ENCODE peak calls at places on chromosome 12, in ten cellular contexts. One of them, this sample, is unnamed.

GRCh38 chr12:25155031-25155576 is 39.9 kb downstream of the DNAI7 start:
- DNase-seq in esophagus squamous epithelium: no peak
- DNase-seq in lower leg skin: no peak
- DNase-seq in Peyer's patch: no peak
- DNase-seq in gastrocnemius medialis: no peak
- DNase-seq in tibial nerve: no peak
- DNase-seq in A549: peak; percentile 36
- DNase-seq in K562: peak; percentile 8
- DNase-seq in right lobe of liver: no peak
- DNase-seq in body of pancreas: no peak
- DNase-seq in this sample: no peak

GRCh38 chr12:7155471-7156034 is 25.4 kb downstream of the CLSTN3 start:
- DNase-seq in gastrocnemius medialis: no peak
- DNase-seq in body of pancreas: no peak
- DNase-seq in tibial nerve: no peak
- DNase-seq in A549: no peak
- DNase-seq in lower leg skin: no peak
- DNase-seq in right lobe of liver: peak; percentile 67
- DNase-seq in esophagus squamous epithelium: no peak
- DNase-seq in K562: no peak
- DNase-seq in Peyer's patch: no peak
- DNase-seq in this sample: peak; percentile 60

GRCh38 chr12:133204264-133204603 is 22.9 kb downstream of the ZNF268 start:
- DNase-seq in K562: no peak
- DNase-seq in Peyer's patch: no peak
- DNase-seq in body of pancreas: no peak
- DNase-seq in tibial nerve: no peak
- DNase-seq in gastrocnemius medialis: no peak
- DNase-seq in lower leg skin: no peak
- DNase-seq in A549: no peak
- DNase-seq in esophagus squamous epithelium: no peak
- DNase-seq in right lobe of liver: no peak
- DNase-seq in this sample: no peak

GRCh38 chr12:66674495-66675122 is 4.3 kb downstream of the GRIP1 start:
- DNase-seq in body of pancreas: no peak
- DNase-seq in esophagus squamous epithelium: no peak
- DNase-seq in gastrocnemius medialis: no peak
- DNase-seq in right lobe of liver: no peak
- DNase-seq in tibial nerve: no peak
- DNase-seq in Peyer's patch: no peak
- DNase-seq in lower leg skin: no peak
- DNase-seq in A549: no peak
- DNase-seq in K562: no peak
- DNase-seq in this sample: no peak

GRCh38 chr12:65779091-65779642 is 45.1 kb upstream of the HMGA2 start:
- DNase-seq in tibial nerve: no peak
- DNase-seq in Peyer's patch: no peak
- DNase-seq in A549: no peak
- DNase-seq in body of pancreas: no peak
- DNase-seq in K562: no peak
- DNase-seq in gastrocnemius medialis: no peak
- DNase-seq in lower leg skin: no peak
- DNase-seq in esophagus squamous epithelium: no peak
- DNase-seq in right lobe of liver: no peak
- DNase-seq in this sample: no peak

GRCh38 chr12:130014485-130014807 is 110.6 kb upstream of the TMEM132D start:
- DNase-seq in K562: no peak
- DNase-seq in Peyer's patch: no peak
- DNase-seq in tibial nerve: no peak
- DNase-seq in A549: no peak
- DNase-seq in right lobe of liver: no peak
- DNase-seq in lower leg skin: no peak
- DNase-seq in body of pancreas: no peak
- DNase-seq in esophagus squamous epithelium: no peak
- DNase-seq in gastrocnemius medialis: no peak
- DNase-seq in this sample: no peak

GRCh38 chr12:33432992-33433391 is 6.6 kb downstream of the SYT10 start:
- DNase-seq in K562: no peak
- DNase-seq in right lobe of liver: no peak
- DNase-seq in A549: no peak
- DNase-seq in gastrocnemius medialis: no peak
- DNase-seq in tibial nerve: no peak
- DNase-seq in lower leg skin: no peak
- DNase-seq in body of pancreas: no peak
- DNase-seq in esophagus squamous epithelium: no peak
- DNase-seq in Peyer's patch: no peak
- DNase-seq in this sample: no peak

GRCh38 chr12:22821985-22822384 is 197.0 kb downstream of the ETNK1 start:
- DNase-seq in tibial nerve: no peak
- DNase-seq in Peyer's patch: no peak
- DNase-seq in esophagus squamous epithelium: no peak
- DNase-seq in body of pancreas: no peak
- DNase-seq in right lobe of liver: no peak
- DNase-seq in A549: no peak
- DNase-seq in lower leg skin: no peak
- DNase-seq in K562: no peak
- DNase-seq in gastrocnemius medialis: no peak
- DNase-seq in this sample: no peak

GRCh38 chr12:47935196-47935595 is 28.2 kb upstream of the TMEM106C start:
- DNase-seq in body of pancreas: peak; percentile 20
- DNase-seq in esophagus squamous epithelium: no peak
- DNase-seq in right lobe of liver: no peak
- DNase-seq in A549: no peak
- DNase-seq in K562: no peak
- DNase-seq in lower leg skin: peak; percentile 87
- DNase-seq in gastrocnemius medialis: no peak
- DNase-seq in Peyer's patch: no peak
- DNase-seq in tibial nerve: peak; percentile 37
- DNase-seq in this sample: peak; percentile 75

GRCh38 chr12:114662512-114663177 is 21.3 kb downstream of the TBX3 start:
- DNase-seq in tibial nerve: peak; percentile 89
- DNase-seq in gastrocnemius medialis: peak; percentile 50
- DNase-seq in lower leg skin: peak; percentile 97
- DNase-seq in A549: peak; percentile 76
- DNase-seq in body of pancreas: peak; percentile 92
- DNase-seq in esophagus squamous epithelium: no peak
- DNase-seq in Peyer's patch: peak; percentile 87
- DNase-seq in K562: peak; percentile 68
- DNase-seq in right lobe of liver: peak; percentile 77
- DNase-seq in this sample: peak; percentile 82

GRCh38 chr12:12327802-12328201 is 22.2 kb downstream of the MANSC1 start:
- DNase-seq in A549: peak; percentile 55
- DNase-seq in body of pancreas: no peak
- DNase-seq in tibial nerve: peak; percentile 62
- DNase-seq in Peyer's patch: no peak
- DNase-seq in gastrocnemius medialis: no peak
- DNase-seq in K562: peak; percentile 43
- DNase-seq in esophagus squamous epithelium: no peak
- DNase-seq in lower leg skin: no peak
- DNase-seq in right lobe of liver: no peak
- DNase-seq in this sample: no peak

GRCh38 chr12:132662901-132663755 is 24.0 kb downstream of the POLE start:
- DNase-seq in tibial nerve: no peak
- DNase-seq in gastrocnemius medialis: no peak
- DNase-seq in right lobe of liver: peak; percentile 12
- DNase-seq in K562: no peak
- DNase-seq in esophagus squamous epithelium: no peak
- DNase-seq in lower leg skin: no peak
- DNase-seq in A549: no peak
- DNase-seq in body of pancreas: no peak
- DNase-seq in Peyer's patch: peak; percentile 37
- DNase-seq in this sample: peak; percentile 25

GRCh38 chr12:1705774-1706173 is 14.9 kb downstream of the ADIPOR2 start:
- DNase-seq in tibial nerve: no peak
- DNase-seq in body of pancreas: no peak
- DNase-seq in A549: no peak
- DNase-seq in gastrocnemius medialis: no peak
- DNase-seq in K562: no peak
- DNase-seq in esophagus squamous epithelium: no peak
- DNase-seq in Peyer's patch: no peak
- DNase-seq in right lobe of liver: no peak
- DNase-seq in lower leg skin: no peak
- DNase-seq in this sample: no peak

GRCh38 chr12:62861586-62861985 is 73.4 kb downstream of the PPM1H start:
- DNase-seq in tibial nerve: no peak
- DNase-seq in Peyer's patch: no peak
- DNase-seq in A549: no peak
- DNase-seq in right lobe of liver: no peak
- DNase-seq in esophagus squamous epithelium: no peak
- DNase-seq in K562: no peak
- DNase-seq in lower leg skin: no peak
- DNase-seq in body of pancreas: no peak
- DNase-seq in gastrocnemius medialis: no peak
- DNase-seq in this sample: no peak

GRCh38 chr12:92030618-92031017 is 115.0 kb downstream of the BTG1 start:
- DNase-seq in K562: no peak
- DNase-seq in right lobe of liver: no peak
- DNase-seq in tibial nerve: peak; percentile 57
- DNase-seq in esophagus squamous epithelium: no peak
- DNase-seq in A549: no peak
- DNase-seq in lower leg skin: no peak
- DNase-seq in Peyer's patch: no peak
- DNase-seq in body of pancreas: peak; percentile 65
- DNase-seq in gastrocnemius medialis: peak; percentile 30
- DNase-seq in this sample: peak; percentile 86
- TF ChIP-seq POLR2A in K562: no peak
- TF ChIP-seq POLR2A in right lobe of liver: peak; percentile 44
- TF ChIP-seq POLR2A in tibial nerve: peak; percentile 28
- TF ChIP-seq POLR2A in esophagus squamous epithelium: peak; percentile 70
- TF ChIP-seq POLR2A in A549: no peak
- TF ChIP-seq POLR2A in lower leg skin: no peak
- TF ChIP-seq POLR2A in Peyer's patch: peak; percentile 53
- TF ChIP-seq POLR2A in body of pancreas: peak; percentile 37
- TF ChIP-seq POLR2A in gastrocnemius medialis: peak; percentile 12
- TF ChIP-seq POLR2A in this sample: no peak

DNA sequence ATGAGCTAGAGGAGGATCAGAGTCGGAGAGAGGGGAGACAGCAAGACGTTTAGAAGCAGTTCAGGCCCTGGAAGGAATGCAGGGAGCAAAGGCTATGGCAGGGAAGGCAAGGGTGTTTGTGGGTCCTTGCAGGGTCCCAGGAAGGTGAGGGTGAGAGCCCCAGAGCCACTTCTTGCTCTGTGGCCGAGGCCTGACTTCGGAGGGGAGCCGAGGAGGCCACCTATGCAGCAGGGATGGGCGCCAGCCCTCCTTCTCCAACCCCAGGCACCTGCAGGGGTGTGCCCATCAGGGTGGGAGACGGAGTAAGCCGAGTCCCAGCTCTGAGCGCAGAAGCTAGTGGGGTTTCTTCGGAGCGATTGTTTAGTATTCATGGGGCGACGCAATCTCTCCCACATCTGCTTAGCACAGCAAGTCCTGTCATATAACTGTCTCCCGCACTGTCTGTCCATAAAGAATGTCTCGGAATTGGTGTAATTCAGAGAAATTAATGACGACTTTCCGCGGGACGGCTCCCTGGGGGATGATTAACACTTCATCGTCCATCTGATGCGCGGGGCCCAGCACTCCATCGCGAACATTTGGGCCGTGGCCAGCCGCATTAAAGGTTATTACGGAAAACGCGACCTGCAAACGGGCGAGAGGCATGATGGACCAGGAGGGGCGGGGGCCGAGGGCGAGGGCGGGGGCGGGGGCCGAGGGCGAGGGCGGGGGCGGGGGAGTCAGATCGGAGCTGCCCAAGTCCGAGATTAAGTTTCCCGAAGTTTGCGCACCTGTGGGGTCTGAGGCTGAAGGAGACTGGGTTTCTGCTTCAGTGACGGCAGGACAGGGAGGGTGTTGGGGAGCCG is 12.3 kb upstream of the CALCOCO1 start:
- DNase-seq in A549: no peak
- DNase-seq in K562: no peak
- DNase-seq in lower leg skin: no peak
- DNase-seq in Peyer's patch: no peak
- DNase-seq in gastrocnemius medialis: no peak
- DNase-seq in body of pancreas: no peak
- DNase-seq in right lobe of liver: no peak
- DNase-seq in esophagus squamous epithelium: no peak
- DNase-seq in tibial nerve: no peak
- DNase-seq in this sample: no peak
- H3K4me3 ChIP-seq in A549: no peak overlapping the region
- H3K4me3 ChIP-seq in K562: no peak overlapping the region
- H3K4me3 ChIP-seq in lower leg skin: no peak overlapping the region
- H3K4me3 ChIP-seq in Peyer's patch: no peak overlapping the region
- H3K4me3 ChIP-seq in gastrocnemius medialis: peak overlapping the region; percentile 37
- H3K4me3 ChIP-seq in body of pancreas: no peak overlapping the region
- H3K4me3 ChIP-seq in right lobe of liver: no peak overlapping the region
- H3K4me3 ChIP-seq in esophagus squamous epithelium: no peak overlapping the region
- H3K4me3 ChIP-seq in tibial nerve: peak overlapping the region; percentile 33
- H3K4me3 ChIP-seq in this sample: peak overlapping the region; percentile 29

DNA sequence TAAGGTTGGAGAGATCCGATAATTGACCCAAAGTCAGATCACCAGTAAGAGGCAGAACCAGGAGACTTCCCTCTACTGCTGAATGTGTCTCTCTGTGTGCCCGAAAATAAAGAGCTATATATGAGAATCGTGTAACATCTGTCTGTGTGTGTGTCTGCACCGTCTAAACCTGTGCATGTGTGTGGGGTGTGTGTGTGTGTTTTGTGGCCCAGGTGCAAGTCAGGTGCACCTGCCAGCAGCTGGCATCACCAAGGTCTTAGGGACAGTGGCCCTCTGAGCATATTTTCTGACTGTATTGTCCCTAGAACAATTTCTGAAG is 24.7 kb upstream of the KRT78 start:
- DNase-seq in Peyer's patch: no peak
- DNase-seq in lower leg skin: no peak
- DNase-seq in gastrocnemius medialis: no peak
- DNase-seq in esophagus squamous epithelium: no peak
- DNase-seq in body of pancreas: peak; percentile 68
- DNase-seq in K562: no peak
- DNase-seq in right lobe of liver: no peak
- DNase-seq in A549: no peak
- DNase-seq in tibial nerve: no peak
- DNase-seq in this sample: no peak
- TF ChIP-seq POLR2A in Peyer's patch: no peak
- TF ChIP-seq POLR2A in lower leg skin: no peak
- TF ChIP-seq POLR2A in gastrocnemius medialis: no peak
- TF ChIP-seq POLR2A in esophagus squamous epithelium: no peak
- TF ChIP-seq POLR2A in body of pancreas: no peak
- TF ChIP-seq POLR2A in K562: no peak
- TF ChIP-seq POLR2A in right lobe of liver: no peak
- TF ChIP-seq POLR2A in A549: no peak
- TF ChIP-seq POLR2A in tibial nerve: no peak
- TF ChIP-seq POLR2A in this sample: no peak

DNA sequence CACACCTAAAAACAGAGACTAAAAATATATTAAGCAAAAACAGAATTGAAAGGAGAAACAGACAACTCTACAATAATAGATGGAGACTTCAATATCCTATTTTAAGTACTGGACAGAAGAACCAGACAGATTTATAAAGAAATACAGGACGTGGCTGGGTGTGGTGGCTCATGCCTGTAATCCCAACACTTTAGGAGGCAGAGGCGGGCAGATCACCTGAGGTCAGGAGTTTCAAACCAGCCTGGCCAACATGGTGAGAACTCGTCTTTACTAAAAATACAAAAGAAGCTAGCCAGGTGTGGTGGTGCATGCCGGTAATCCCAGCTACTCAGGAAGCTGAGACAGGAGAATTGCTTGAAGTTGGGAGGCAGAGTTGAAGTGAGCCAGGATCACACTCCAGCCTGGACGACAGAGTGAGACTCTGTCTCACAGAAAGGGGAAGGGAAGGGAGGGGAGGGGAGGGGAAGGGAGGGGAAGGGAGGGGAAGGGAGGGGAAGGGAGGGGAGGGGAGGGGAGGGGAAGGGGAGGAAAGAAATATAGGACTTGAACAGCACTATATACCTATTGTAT is 53.0 kb downstream of the CDK17 start:
- DNase-seq in right lobe of liver: no peak
- DNase-seq in A549: no peak
- DNase-seq in K562: no peak
- DNase-seq in tibial nerve: no peak
- DNase-seq in esophagus squamous epithelium: no peak
- DNase-seq in Peyer's patch: no peak
- DNase-seq in gastrocnemius medialis: no peak
- DNase-seq in lower leg skin: no peak
- DNase-seq in body of pancreas: no peak
- DNase-seq in this sample: no peak
- H3K4me3 ChIP-seq in right lobe of liver: peak overlapping the region; percentile 41
- H3K4me3 ChIP-seq in A549: no peak overlapping the region
- H3K4me3 ChIP-seq in K562: no peak overlapping the region
- H3K4me3 ChIP-seq in tibial nerve: peak overlapping the region; percentile 36
- H3K4me3 ChIP-seq in esophagus squamous epithelium: no peak overlapping the region
- H3K4me3 ChIP-seq in Peyer's patch: no peak overlapping the region
- H3K4me3 ChIP-seq in gastrocnemius medialis: peak overlapping the region; percentile 30
- H3K4me3 ChIP-seq in lower leg skin: no peak overlapping the region
- H3K4me3 ChIP-seq in body of pancreas: no peak overlapping the region
- H3K4me3 ChIP-seq in this sample: peak overlapping the region; percentile 38

This sample was measured in sigmoid colon.